ENCODE peak calls at places on chromosome 3, in ten cellular contexts. H is activated CD8-positive, alpha-beta T cell treated with anti-CD3 and anti-CD28 coated beads, Interleukin-2, amount 10 ng/mL, durations not matched to agents 7 days and 5 days; B is Kasumi-1; A is heart left ventricle; V is activated CD4-positive, alpha-beta T cell treated with anti-CD3 and anti-CD28 coated beads for 48 hours; Y is GM20000; G is activated T-cell treated with anti-CD3 and anti-CD28 coated beads for 48 hours; U is astrocyte; T is iris pigment epithelial cell; O is neural progenitor cell. L is an unnamed sample.

GRCh38 chr3:186532641-186533072 is 11.5 kb downstream of the CRYGS start:
- DNase-seq in V (no peak), G (no peak), A (no peak), H (no peak), B (peak; percentile 87), O (peak; percentile 93), Y (peak; percentile 42), T (no peak), U (no peak), L (no peak)

GRCh38 chr3:16838561-16838960 is 46.2 kb upstream of the PLCL2 start:
- DNase-seq in A (no peak), B (no peak), G (no peak), V (no peak), U (no peak), Y (peak; percentile 12), O (no peak), T (no peak), H (no peak), L (no peak)

GRCh38 chr3:181561130-181561529 is 150.6 kb upstream of the SOX2 start:
- DNase-seq in A (no peak), Y (no peak), O (no peak), B (no peak), U (no peak), V (no peak), T (no peak), G (no peak), H (no peak), L (no peak)

GRCh38 chr3:76646921-76647562 is 392.9 kb upstream of the ROBO2 start:
- DNase-seq in T (no peak), H (no peak), G (no peak), U (no peak), B (no peak), A (no peak), V (peak; percentile 3), O (peak; percentile 45), Y (no peak), L (no peak)

GRCh38 chr3:87461036-87461435 is 184.7 kb upstream of the POU1F1 start:
- DNase-seq in Y (no peak), B (no peak), H (no peak), V (no peak), T (no peak), A (no peak), U (peak; percentile 5), O (no peak), G (no peak), L (no peak)

GRCh38 chr3:27666708-27667107 is 55.4 kb downstream of the EOMES start:
- DNase-seq in B (peak; percentile 98), G (no peak), U (peak; percentile 62), Y (no peak), T (peak; percentile 85), H (peak; percentile 28), O (peak; percentile 94), V (peak; percentile 11), A (peak; percentile 47), L (no peak)

GRCh38 chr3:15160662-15161061 is 45.4 kb upstream of the CAPN7 start:
- DNase-seq in U (no peak), V (no peak), G (no peak), T (no peak), B (no peak), O (no peak), A (no peak), H (no peak), Y (no peak), L (no peak)

GRCh38 chr3:181134873-181135272 is 145.3 kb upstream of the DNAJC19 start:
- DNase-seq in G (no peak), U (no peak), H (no peak), O (no peak), Y (no peak), T (no peak), A (no peak), V (no peak), B (no peak), L (no peak)

GRCh38 chr3:168285506-168285905 is 189.8 kb upstream of the GOLIM4 start:
- DNase-seq in A (no peak), U (no peak), G (no peak), H (no peak), Y (peak; percentile 13), O (no peak), V (no peak), B (no peak), T (no peak), L (no peak)

GRCh38 chr3:17553080-17553479 is 189.4 kb downstream of the TBC1D5 start:
- DNase-seq in Y (no peak), B (no peak), U (no peak), A (no peak), H (no peak), O (no peak), T (no peak), G (no peak), V (no peak), L (no peak)

GRCh38 chr3:127233371-127233770 is 40.4 kb downstream of the PRR23E start:
- DNase-seq in G (no peak), A (no peak), U (no peak), O (peak; percentile 79), T (no peak), B (no peak), V (no peak), H (no peak), Y (no peak), L (no peak)

GRCh38 chr3:114756506-114757279 is 390.4 kb downstream of the ZBTB20 start:
- DNase-seq in B (no peak), A (peak; percentile 15), H (no peak), G (no peak), Y (peak; percentile 9), O (no peak), V (no peak), U (peak; percentile 38), T (peak; percentile 33), L (no peak)

GRCh38 chr3:13300546-13301294 is 119.4 kb downstream of the NUP210 start:
- DNase-seq in H (no peak), G (no peak), T (no peak), V (no peak), B (no peak), O (no peak), Y (no peak), A (no peak), U (no peak), L (no peak)

GRCh38 chr3:71583569-71584215 is at the start of gene FOXP1:
- DNase-seq in V (peak; percentile 80), Y (peak; percentile 65), T (peak; percentile 83), U (peak; percentile 51), G (peak; percentile 70), H (peak; percentile 72), B (peak; percentile 49), O (peak; percentile 87), A (peak; percentile 77), L (peak; percentile 43)

GRCh38 chr3:16884084-16884747 is 539 bp upstream of the PLCL2 start:
- DNase-seq in H (peak; percentile 74), G (peak; percentile 74), V (peak; percentile 85), U (no peak), Y (peak; percentile 92), B (peak; percentile 63), A (peak; percentile 80), T (peak; percentile 45), O (peak; percentile 91), L (peak; percentile 70)

GRCh38 chr3:9703240-9703639 is 393 bp upstream of the CPNE9 start:
- DNase-seq in Y (no peak), U (no peak), T (no peak), A (no peak), O (no peak), B (no peak), G (no peak), V (no peak), H (no peak), L (no peak)

GRCh38 chr3:79729096-79729495 is 38.7 kb downstream of the ROBO1 start:
- DNase-seq in O (no peak), U (peak; percentile 41), V (no peak), Y (no peak), T (peak; percentile 84), H (no peak), A (no peak), B (no peak), G (no peak), L (no peak)

GRCh38 chr3:193743702-193744047 is 150.7 kb downstream of the OPA1 start:
- DNase-seq in Y (peak; percentile 28), T (peak; percentile 45), A (no peak), G (no peak), V (peak; percentile 15), H (no peak), O (no peak), B (peak; percentile 21), U (peak; percentile 12), L (no peak)

GRCh38 chr3:40037582-40037981 is 228.2 kb downstream of the MYRIP start:
- DNase-seq in O (no peak), T (no peak), Y (no peak), B (no peak), G (no peak), H (no peak), V (no peak), A (no peak), U (no peak), L (no peak)

GRCh38 chr3:52544937-52545336 is 8.5 kb downstream of the UQCC5 start:
- DNase-seq in U (no peak), V (no peak), O (no peak), A (no peak), B (no peak), Y (no peak), H (no peak), T (no peak), G (no peak), L (no peak)

GRCh38 chr3:14725564-14726420 is 50.9 kb downstream of the C3orf20 start:
- DNase-seq in G (no peak), U (peak; percentile 14), B (no peak), H (no peak), T (no peak), V (no peak), O (no peak), Y (no peak), A (peak; percentile 80), L (no peak)

GRCh38 chr3:30934208-30934550 is 39.7 kb upstream of the GADL1 start:
- DNase-seq in A (no peak), T (peak; percentile 76), Y (peak; percentile 10), U (peak; percentile 37), O (peak; percentile 55), V (no peak), G (no peak), H (no peak), B (peak; percentile 56), L (no peak)

GRCh38 chr3:47370887-47371697 is 9.7 kb upstream of the PTPN23 start:
- DNase-seq in A (no peak), B (peak; percentile 11), U (no peak), O (peak; percentile 61), V (peak; percentile 47), H (peak; percentile 53), G (no peak), Y (peak; percentile 77), T (no peak), L (peak; percentile 85)

GRCh38 chr3:118729546-118729945 is 305.1 kb downstream of the IGSF11 start:
- DNase-seq in T (no peak), A (no peak), O (peak; percentile 29), H (no peak), U (no peak), G (no peak), B (no peak), V (no peak), Y (no peak), L (no peak)

GRCh38 chr3:5160926-5161858 is 26.3 kb upstream of the EDEM1 start:
- DNase-seq in G (peak; percentile 8), Y (no peak), U (peak; percentile 22), V (peak; percentile 32), A (no peak), O (no peak), H (no peak), B (no peak), T (peak; percentile 21), L (no peak)

GRCh38 chr3:109784852-109785631 is 447.7 kb upstream of the DPPA4 start:
- DNase-seq in T (no peak), G (no peak), A (no peak), Y (no peak), O (no peak), H (no peak), B (no peak), V (no peak), U (no peak), L (no peak)

GRCh38 chr3:1908651-1909445 is 189.8 kb upstream of the CNTN4 start:
- DNase-seq in V (no peak), G (no peak), A (no peak), O (no peak), H (no peak), T (no peak), B (no peak), U (no peak), Y (no peak), L (no peak)

GRCh38 chr3:33717866-33718594 is at the start of gene CLASP2:
- DNase-seq in H (peak; percentile 87), B (peak; percentile 91), Y (peak; percentile 91), U (peak; percentile 83), G (peak; percentile 82), V (peak; percentile 85), O (peak; percentile 95), A (peak; percentile 90), T (peak; percentile 88), L (peak; percentile 94)

L was measured in K562.